ENCODE peak calls at places on chromosome 14, in seven cellular contexts. One of them, this sample, is unnamed.

GRCh38 chr14:76654573-76654955 is 106.7 kb upstream of the VASH1 start:
- DNase-seq in iPS DF 6.9: no peak
- DNase-seq in fibroblast of lung: no peak
- DNase-seq in left ventricle myocardium inferior: no peak
- DNase-seq in transverse colon: no peak
- DNase-seq in heart right ventricle: no peak
- DNase-seq in PC-3: no peak
- DNase-seq in this sample: no peak

GRCh38 chr14:101109981-101110728 is 206.6 kb upstream of the RTL1 start:
- DNase-seq in iPS DF 6.9: no peak
- DNase-seq in fibroblast of lung: no peak
- DNase-seq in left ventricle myocardium inferior: no peak
- DNase-seq in transverse colon: no peak
- DNase-seq in heart right ventricle: no peak
- DNase-seq in PC-3: no peak
- DNase-seq in this sample: no peak

GRCh38 chr14:103905861-103906456 is 22.3 kb upstream of the TDRD9 start:
- DNase-seq in iPS DF 6.9: no peak
- DNase-seq in fibroblast of lung: no peak
- DNase-seq in left ventricle myocardium inferior: no peak
- DNase-seq in transverse colon: no peak
- DNase-seq in heart right ventricle: no peak
- DNase-seq in PC-3: no peak
- DNase-seq in this sample: peak

GRCh38 chr14:22556021-22556989 is 32.7 kb downstream of the DAD1 start:
- DNase-seq in iPS DF 6.9: no peak
- DNase-seq in fibroblast of lung: peak
- DNase-seq in left ventricle myocardium inferior: no peak
- DNase-seq in transverse colon: peak
- DNase-seq in heart right ventricle: peak
- DNase-seq in PC-3: peak
- DNase-seq in this sample: peak

GRCh38 chr14:76848879-76849278 is 22.7 kb downstream of the LRRC74A start:
- DNase-seq in iPS DF 6.9: no peak
- DNase-seq in fibroblast of lung: no peak
- DNase-seq in left ventricle myocardium inferior: no peak
- DNase-seq in transverse colon: no peak
- DNase-seq in heart right ventricle: no peak
- DNase-seq in PC-3: peak
- DNase-seq in this sample: no peak

GRCh38 chr14:91835920-91836843 is 31.2 kb downstream of the TC2N start:
- DNase-seq in iPS DF 6.9: peak
- DNase-seq in fibroblast of lung: no peak
- DNase-seq in left ventricle myocardium inferior: peak
- DNase-seq in transverse colon: peak
- DNase-seq in heart right ventricle: peak
- DNase-seq in PC-3: peak
- DNase-seq in this sample: peak

GRCh38 chr14:53167602-53168328 is 14.6 kb upstream of the DDHD1 start:
- DNase-seq in iPS DF 6.9: no peak
- DNase-seq in fibroblast of lung: no peak
- DNase-seq in left ventricle myocardium inferior: no peak
- DNase-seq in transverse colon: no peak
- DNase-seq in heart right ventricle: no peak
- DNase-seq in PC-3: no peak
- DNase-seq in this sample: no peak

GRCh38 chr14:104393898-104394605 is 185.5 kb upstream of the C14orf180 start:
- DNase-seq in iPS DF 6.9: no peak
- DNase-seq in fibroblast of lung: no peak
- DNase-seq in left ventricle myocardium inferior: peak
- DNase-seq in transverse colon: peak
- DNase-seq in heart right ventricle: peak
- DNase-seq in PC-3: no peak
- DNase-seq in this sample: peak

GRCh38 chr14:85731198-85731597 is 201.3 kb downstream of the FLRT2 start:
- DNase-seq in iPS DF 6.9: no peak
- DNase-seq in fibroblast of lung: peak
- DNase-seq in left ventricle myocardium inferior: peak
- DNase-seq in transverse colon: no peak
- DNase-seq in heart right ventricle: peak
- DNase-seq in PC-3: no peak
- DNase-seq in this sample: no peak

GRCh38 chr14:28635387-28635786 is 131.2 kb upstream of the FOXG1 start:
- DNase-seq in iPS DF 6.9: no peak
- DNase-seq in fibroblast of lung: peak
- DNase-seq in left ventricle myocardium inferior: no peak
- DNase-seq in transverse colon: no peak
- DNase-seq in heart right ventricle: no peak
- DNase-seq in PC-3: peak
- DNase-seq in this sample: no peak

GRCh38 chr14:74638066-74638465 is 26.0 kb upstream of the LTBP2 start:
- DNase-seq in iPS DF 6.9: no peak
- DNase-seq in fibroblast of lung: no peak
- DNase-seq in left ventricle myocardium inferior: no peak
- DNase-seq in transverse colon: no peak
- DNase-seq in heart right ventricle: no peak
- DNase-seq in PC-3: no peak
- DNase-seq in this sample: no peak

GRCh38 chr14:102949801-102950451 is 27.5 kb downstream of the AMN start:
- DNase-seq in iPS DF 6.9: no peak
- DNase-seq in fibroblast of lung: peak
- DNase-seq in left ventricle myocardium inferior: peak
- DNase-seq in transverse colon: no peak
- DNase-seq in heart right ventricle: peak
- DNase-seq in PC-3: peak
- DNase-seq in this sample: no peak

GRCh38 chr14:26199599-26200370 is 398.0 kb downstream of the NOVA1 start:
- DNase-seq in iPS DF 6.9: no peak
- DNase-seq in fibroblast of lung: peak
- DNase-seq in left ventricle myocardium inferior: no peak
- DNase-seq in transverse colon: no peak
- DNase-seq in heart right ventricle: no peak
- DNase-seq in PC-3: peak
- DNase-seq in this sample: no peak

GRCh38 chr14:102616799-102617198 is 24.4 kb downstream of the RCOR1 start:
- DNase-seq in iPS DF 6.9: no peak
- DNase-seq in fibroblast of lung: peak
- DNase-seq in left ventricle myocardium inferior: no peak
- DNase-seq in transverse colon: no peak
- DNase-seq in heart right ventricle: no peak
- DNase-seq in PC-3: peak
- DNase-seq in this sample: no peak

GRCh38 chr14:74409441-74409840 is 16.6 kb downstream of the SYNDIG1L start:
- DNase-seq in iPS DF 6.9: no peak
- DNase-seq in fibroblast of lung: no peak
- DNase-seq in left ventricle myocardium inferior: no peak
- DNase-seq in transverse colon: no peak
- DNase-seq in heart right ventricle: no peak
- DNase-seq in PC-3: no peak
- DNase-seq in this sample: no peak

GRCh38 chr14:71725802-71726638 is 206.2 kb upstream of the RGS6 start:
- DNase-seq in iPS DF 6.9: no peak
- DNase-seq in fibroblast of lung: peak
- DNase-seq in left ventricle myocardium inferior: no peak
- DNase-seq in transverse colon: no peak
- DNase-seq in heart right ventricle: no peak
- DNase-seq in PC-3: peak
- DNase-seq in this sample: no peak

GRCh38 chr14:84961637-84962036 is 568.3 kb upstream of the FLRT2 start:
- DNase-seq in iPS DF 6.9: no peak
- DNase-seq in fibroblast of lung: no peak
- DNase-seq in left ventricle myocardium inferior: peak
- DNase-seq in transverse colon: no peak
- DNase-seq in heart right ventricle: peak
- DNase-seq in PC-3: no peak
- DNase-seq in this sample: no peak

GRCh38 chr14:51396222-51396815 is 156.3 kb downstream of the TMX1 start:
- DNase-seq in iPS DF 6.9: no peak
- DNase-seq in fibroblast of lung: peak
- DNase-seq in left ventricle myocardium inferior: no peak
- DNase-seq in transverse colon: peak
- DNase-seq in heart right ventricle: peak
- DNase-seq in PC-3: peak
- DNase-seq in this sample: no peak
- H3K27ac ChIP-seq in iPS DF 6.9: no peak
- H3K27ac ChIP-seq in fibroblast of lung: peak
- H3K27ac ChIP-seq in left ventricle myocardium inferior: peak
- H3K27ac ChIP-seq in transverse colon: peak
- H3K27ac ChIP-seq in heart right ventricle: no peak
- H3K27ac ChIP-seq in PC-3: peak
- H3K27ac ChIP-seq in this sample: no peak

GRCh38 chr14:24417832-24418491 is 11.5 kb downstream of the CBLN3 start:
- DNase-seq in iPS DF 6.9: no peak
- DNase-seq in fibroblast of lung: no peak
- DNase-seq in left ventricle myocardium inferior: no peak
- DNase-seq in transverse colon: peak
- DNase-seq in heart right ventricle: no peak
- DNase-seq in PC-3: no peak
- DNase-seq in this sample: no peak
- H3K27ac ChIP-seq in iPS DF 6.9: no peak
- H3K27ac ChIP-seq in fibroblast of lung: no peak
- H3K27ac ChIP-seq in left ventricle myocardium inferior: no peak
- H3K27ac ChIP-seq in transverse colon: peak
- H3K27ac ChIP-seq in heart right ventricle: no peak
- H3K27ac ChIP-seq in PC-3: peak
- H3K27ac ChIP-seq in this sample: no peak

GRCh38 chr14:67232631-67233030 is 8.6 kb upstream of the PALS1 start:
- DNase-seq in iPS DF 6.9: no peak
- DNase-seq in fibroblast of lung: no peak
- DNase-seq in left ventricle myocardium inferior: no peak
- DNase-seq in transverse colon: no peak
- DNase-seq in heart right ventricle: no peak
- DNase-seq in PC-3: no peak
- DNase-seq in this sample: no peak
- H3K27ac ChIP-seq in iPS DF 6.9: no peak
- H3K27ac ChIP-seq in fibroblast of lung: no peak
- H3K27ac ChIP-seq in left ventricle myocardium inferior: no peak
- H3K27ac ChIP-seq in transverse colon: no peak
- H3K27ac ChIP-seq in heart right ventricle: no peak
- H3K27ac ChIP-seq in PC-3: no peak
- H3K27ac ChIP-seq in this sample: no peak

GRCh38 chr14:70648374-70648773 is 6.7 kb downstream of the TTC9 start:
- DNase-seq in iPS DF 6.9: no peak
- DNase-seq in fibroblast of lung: no peak
- DNase-seq in left ventricle myocardium inferior: no peak
- DNase-seq in transverse colon: no peak
- DNase-seq in heart right ventricle: peak
- DNase-seq in PC-3: no peak
- DNase-seq in this sample: no peak

GRCh38 chr14:70644016-70644415 is 2.3 kb downstream of the TTC9 start:
- DNase-seq in iPS DF 6.9: no peak
- DNase-seq in fibroblast of lung: no peak
- DNase-seq in left ventricle myocardium inferior: no peak
- DNase-seq in transverse colon: no peak
- DNase-seq in heart right ventricle: no peak
- DNase-seq in PC-3: no peak
- DNase-seq in this sample: no peak

GRCh38 chr14:70646705-70647104 is 5.0 kb downstream of the TTC9 start:
- DNase-seq in iPS DF 6.9: no peak
- DNase-seq in fibroblast of lung: no peak
- DNase-seq in left ventricle myocardium inferior: no peak
- DNase-seq in transverse colon: no peak
- DNase-seq in heart right ventricle: no peak
- DNase-seq in PC-3: no peak
- DNase-seq in this sample: no peak

GRCh38 chr14:70642313-70643235 is 858 bp downstream of the TTC9 start:
- DNase-seq in iPS DF 6.9: no peak
- DNase-seq in fibroblast of lung: no peak
- DNase-seq in left ventricle myocardium inferior: no peak
- DNase-seq in transverse colon: peak
- DNase-seq in heart right ventricle: no peak
- DNase-seq in PC-3: no peak
- DNase-seq in this sample: peak

GRCh38 chr14:70645892-70646291 is 4.2 kb downstream of the TTC9 start:
- DNase-seq in iPS DF 6.9: no peak
- DNase-seq in fibroblast of lung: no peak
- DNase-seq in left ventricle myocardium inferior: no peak
- DNase-seq in transverse colon: no peak
- DNase-seq in heart right ventricle: no peak
- DNase-seq in PC-3: no peak
- DNase-seq in this sample: no peak
- H3K27ac ChIP-seq in iPS DF 6.9: peak
- H3K27ac ChIP-seq in fibroblast of lung: no peak
- H3K27ac ChIP-seq in left ventricle myocardium inferior: no peak
- H3K27ac ChIP-seq in transverse colon: no peak
- H3K27ac ChIP-seq in heart right ventricle: no peak
- H3K27ac ChIP-seq in PC-3: no peak
- H3K27ac ChIP-seq in this sample: peak

GRCh38 chr14:93975791-93976476 is 436 bp downstream of the ASB2 start:
- DNase-seq in iPS DF 6.9: no peak
- DNase-seq in fibroblast of lung: no peak
- DNase-seq in left ventricle myocardium inferior: no peak
- DNase-seq in transverse colon: no peak
- DNase-seq in heart right ventricle: no peak
- DNase-seq in PC-3: no peak
- DNase-seq in this sample: no peak

GRCh38 chr14:93976477-93977057 is at the start of gene ASB2:
- DNase-seq in iPS DF 6.9: no peak
- DNase-seq in fibroblast of lung: no peak
- DNase-seq in left ventricle myocardium inferior: no peak
- DNase-seq in transverse colon: peak
- DNase-seq in heart right ventricle: peak
- DNase-seq in PC-3: no peak
- DNase-seq in this sample: no peak

GRCh38 chr14:93974299-93974698 is 2.1 kb downstream of the ASB2 start:
- DNase-seq in iPS DF 6.9: no peak
- DNase-seq in fibroblast of lung: no peak
- DNase-seq in left ventricle myocardium inferior: no peak
- DNase-seq in transverse colon: no peak
- DNase-seq in heart right ventricle: no peak
- DNase-seq in PC-3: no peak
- DNase-seq in this sample: no peak

GRCh38 chr14:93973607-93974006 is 2.8 kb downstream of the ASB2 start:
- DNase-seq in iPS DF 6.9: no peak
- DNase-seq in fibroblast of lung: no peak
- DNase-seq in left ventricle myocardium inferior: no peak
- DNase-seq in transverse colon: no peak
- DNase-seq in heart right ventricle: no peak
- DNase-seq in PC-3: no peak
- DNase-seq in this sample: no peak

GRCh38 chr14:93974833-93975232 is 1.5 kb downstream of the ASB2 start:
- DNase-seq in iPS DF 6.9: no peak
- DNase-seq in fibroblast of lung: no peak
- DNase-seq in left ventricle myocardium inferior: peak
- DNase-seq in transverse colon: no peak
- DNase-seq in heart right ventricle: peak
- DNase-seq in PC-3: no peak
- DNase-seq in this sample: no peak
- H3K27ac ChIP-seq in iPS DF 6.9: no peak
- H3K27ac ChIP-seq in fibroblast of lung: no peak
- H3K27ac ChIP-seq in left ventricle myocardium inferior: peak
- H3K27ac ChIP-seq in transverse colon: peak
- H3K27ac ChIP-seq in heart right ventricle: peak
- H3K27ac ChIP-seq in PC-3: no peak
- H3K27ac ChIP-seq in this sample: no peak